ENCODE peak calls at places on chromosomes 7 and 10, in nine cellular contexts. R is K562, S is PC-3, U is ovary, P is neural progenitor cell, L is AG09309, C is HL-60, H is fibroblast of mammary gland, Y is lower leg skin. K is an unnamed sample.

GRCh38 chr10:70807566-70807965 is 8.2 kb upstream of the SGPL1 start:
- DNase-seq in R (no peak), S (peak), U (no peak), P (no peak), L (no peak), C (no peak), H (no peak), Y (no peak), K (no peak)

GRCh38 chr10:98361131-98361633 is 53.8 kb downstream of the PYROXD2 start:
- DNase-seq in R (peak), S (no peak), U (peak), P (peak), L (peak), C (no peak), H (peak), Y (peak), K (peak)

GRCh38 chr7:102426268-102427031 is 6.9 kb upstream of the ORAI2 start:
- DNase-seq in R (no peak), S (no peak), U (no peak), P (no peak), L (no peak), C (peak), H (no peak), Y (no peak), K (no peak)

GRCh38 chr7:66905689-66906088 is 15.3 kb upstream of the TMEM248 start:
- DNase-seq in R (peak), S (no peak), U (no peak), P (no peak), L (no peak), C (no peak), H (no peak), Y (no peak), K (no peak)

GRCh38 chr10:62869958-62870357 is 53.8 kb upstream of the EGR2 start:
- DNase-seq in R (no peak), S (peak), U (no peak), P (no peak), L (no peak), C (no peak), H (peak), Y (no peak), K (no peak)

GRCh38 chr7:158824028-158824427 is 5.3 kb downstream of the ESYT2 start:
- DNase-seq in R (peak), S (no peak), U (no peak), P (no peak), L (no peak), C (peak), H (no peak), Y (no peak), K (no peak)

GRCh38 chr7:92478095-92478494 is 349 bp upstream of the ERVW-1 start:
- DNase-seq in R (no peak), S (no peak), U (no peak), P (no peak), L (no peak), C (no peak), H (no peak), Y (no peak), K (no peak)

GRCh38 chr7:142854505-142855400 is at the start of gene EPHB6:
- DNase-seq in R (peak), S (peak), U (peak), P (peak), L (no peak), C (peak), H (peak), Y (peak), K (peak)

GRCh38 chr10:78923644-78924318 is 145.0 kb upstream of the ZMIZ1 start:
- DNase-seq in R (no peak), S (peak), U (no peak), P (no peak), L (no peak), C (no peak), H (no peak), Y (no peak), K (no peak)

GRCh38 chr7:80611779-80612178 is 26.7 kb upstream of the CD36 start:
- DNase-seq in R (no peak), S (peak), U (peak), P (no peak), L (peak), C (no peak), H (peak), Y (no peak), K (no peak)

GRCh38 chr7:18086165-18087030 is 58.8 kb upstream of the PRPS1L1 start:
- DNase-seq in R (peak), S (peak), U (no peak), P (peak), L (no peak), C (no peak), H (no peak), Y (no peak), K (no peak)

GRCh38 chr7:50470250-50471163 is 20.4 kb upstream of the FIGNL1 start:
- DNase-seq in R (no peak), S (no peak), U (no peak), P (no peak), L (no peak), C (no peak), H (peak), Y (no peak), K (no peak)

GRCh38 chr7:50471970-50472369 is 21.8 kb upstream of the FIGNL1 start:
- DNase-seq in R (no peak), S (no peak), U (no peak), P (no peak), L (no peak), C (no peak), H (no peak), Y (peak), K (no peak)

GRCh38 chr7:50469181-50469580 is 19.0 kb upstream of the FIGNL1 start:
- DNase-seq in R (no peak), S (no peak), U (no peak), P (no peak), L (no peak), C (no peak), H (no peak), Y (no peak), K (no peak)

GRCh38 chr7:50466815-50467569 is 16.8 kb upstream of the FIGNL1 start:
- DNase-seq in R (no peak), S (no peak), U (no peak), P (no peak), L (no peak), C (no peak), H (no peak), Y (no peak), K (no peak)

DNA sequence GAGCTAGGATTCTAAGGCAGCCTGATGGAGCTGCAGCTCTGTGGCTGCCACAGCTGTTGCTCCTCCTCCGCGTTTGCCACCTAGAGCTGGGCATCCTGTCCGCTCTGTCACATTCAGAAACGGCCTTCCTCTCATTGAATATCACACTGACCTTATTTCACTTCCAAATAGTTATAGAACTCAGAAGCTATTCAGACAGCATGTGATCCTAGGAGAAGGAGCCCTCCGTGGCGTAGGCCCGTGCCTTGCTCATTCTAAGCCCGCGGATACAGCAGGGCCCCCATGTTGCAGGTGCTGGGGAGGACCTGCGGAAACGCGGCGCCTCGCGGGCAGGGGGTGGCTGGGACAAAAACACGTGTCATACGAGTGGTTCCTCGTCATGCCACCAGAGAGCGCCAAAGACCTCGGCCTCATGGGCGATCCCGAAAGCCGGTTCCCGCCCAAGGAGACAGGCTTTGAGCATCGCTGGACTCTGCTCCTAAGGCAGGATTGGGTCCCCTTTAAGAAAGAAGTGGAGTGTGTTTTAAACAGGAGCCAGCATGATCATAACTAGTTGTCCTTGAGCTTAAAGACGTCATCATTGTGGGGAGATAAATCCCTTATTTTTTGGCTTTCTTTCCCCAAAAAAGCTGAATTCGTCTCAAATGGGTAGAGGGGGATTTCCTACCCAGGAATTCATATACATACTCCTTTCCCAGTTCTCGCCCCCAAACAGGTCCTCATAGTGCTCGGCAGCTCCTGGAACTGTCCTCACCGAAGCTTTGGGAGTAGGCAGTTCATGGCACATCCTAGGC is 17.9 kb upstream of the FIGNL1 start:
- DNase-seq in R (peak), S (peak), U (peak), P (peak), L (peak), C (peak), H (peak), Y (peak), K (peak)
- H3K4me3 ChIP-seq in R (no peak), S (peak), U (no peak), P (no peak), L (no peak), C (no peak), H (no peak), Y (no peak), K (no peak)

GRCh38 chr7:138002828-138003189 is 923 bp upstream of the CREB3L2 start:
- DNase-seq in R (no peak), S (no peak), U (no peak), P (no peak), L (no peak), C (no peak), H (no peak), Y (no peak), K (no peak)
- H3K4me3 ChIP-seq in R (no peak), S (peak), U (no peak), P (no peak), L (no peak), C (no peak), H (no peak), Y (no peak), K (peak)

GRCh38 chr7:117272360-117272759 is 50.5 kb downstream of the WNT2 start:
- DNase-seq in R (no peak), S (no peak), U (no peak), P (no peak), L (no peak), C (no peak), H (no peak), Y (no peak), K (no peak)

GRCh38 chr7:117269417-117269816 is 53.4 kb downstream of the WNT2 start:
- DNase-seq in R (no peak), S (peak), U (no peak), P (no peak), L (peak), C (no peak), H (peak), Y (no peak), K (no peak)

GRCh38 chr7:117271566-117271965 is 51.3 kb downstream of the WNT2 start:
- DNase-seq in R (no peak), S (no peak), U (no peak), P (no peak), L (no peak), C (no peak), H (peak), Y (no peak), K (no peak)

GRCh38 chr7:117270371-117270770 is 52.5 kb downstream of the WNT2 start:
- DNase-seq in R (no peak), S (peak), U (no peak), P (no peak), L (peak), C (no peak), H (peak), Y (no peak), K (no peak)

DNA sequence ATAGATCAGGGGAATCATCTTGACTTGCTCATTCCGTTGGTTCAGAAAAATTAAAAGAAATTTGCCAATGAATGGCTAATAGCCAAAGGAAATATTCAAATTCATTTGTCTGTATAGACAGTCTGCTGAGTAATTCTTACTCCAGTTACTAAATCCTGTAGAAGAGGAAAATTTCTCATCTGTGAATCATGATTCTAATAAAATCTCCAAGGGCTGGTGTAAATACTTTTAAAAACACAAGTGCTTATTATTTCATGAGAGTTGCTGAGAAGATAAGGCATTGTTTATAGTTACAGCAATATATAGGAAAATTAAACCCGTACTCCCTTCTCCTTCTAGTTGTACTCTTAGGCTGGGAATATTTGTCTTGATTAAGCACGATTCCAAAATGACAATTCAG is 53.0 kb downstream of the WNT2 start:
- DNase-seq in R (no peak), S (peak), U (no peak), P (no peak), L (peak), C (no peak), H (peak), Y (no peak), K (no peak)
- H3K4me3 ChIP-seq in R (no peak), S (peak), U (no peak), P (no peak), L (no peak), C (no peak), H (no peak), Y (no peak), K (no peak)

GRCh38 chr10:96588601-96589419 is 2.0 kb upstream of the TM9SF3 start:
- DNase-seq in R (no peak), S (no peak), U (no peak), P (no peak), L (no peak), C (no peak), H (peak), Y (no peak), K (no peak)
- H3K4me3 ChIP-seq in R (no peak), S (no peak), U (no peak), P (no peak), L (no peak), C (no peak), H (no peak), Y (no peak), K (no peak)

GRCh38 chr7:137943132-137943551 is 58.7 kb downstream of the CREB3L2 start:
- DNase-seq in R (peak), S (no peak), U (peak), P (no peak), L (peak), C (no peak), H (peak), Y (no peak), K (peak)
- H3K4me3 ChIP-seq in R (no peak), S (no peak), U (no peak), P (no peak), L (no peak), C (no peak), H (no peak), Y (no peak), K (no peak)

GRCh38 chr7:72466797-72467196 is 54.7 kb upstream of the CALN1 start:
- DNase-seq in R (no peak), S (no peak), U (no peak), P (no peak), L (no peak), C (no peak), H (no peak), Y (no peak), K (no peak)

GRCh38 chr7:72467237-72467636 is 55.1 kb upstream of the CALN1 start:
- DNase-seq in R (no peak), S (no peak), U (no peak), P (no peak), L (no peak), C (no peak), H (no peak), Y (no peak), K (no peak)

GRCh38 chr7:72465521-72465920 is 53.4 kb upstream of the CALN1 start:
- DNase-seq in R (no peak), S (no peak), U (no peak), P (no peak), L (no peak), C (no peak), H (no peak), Y (no peak), K (no peak)

GRCh38 chr7:72462311-72462710 is 50.2 kb upstream of the CALN1 start:
- DNase-seq in R (no peak), S (no peak), U (no peak), P (no peak), L (no peak), C (no peak), H (no peak), Y (peak), K (no peak)
- H3K4me3 ChIP-seq in R (no peak), S (no peak), U (no peak), P (no peak), L (no peak), C (no peak), H (no peak), Y (no peak), K (no peak)

DNA sequence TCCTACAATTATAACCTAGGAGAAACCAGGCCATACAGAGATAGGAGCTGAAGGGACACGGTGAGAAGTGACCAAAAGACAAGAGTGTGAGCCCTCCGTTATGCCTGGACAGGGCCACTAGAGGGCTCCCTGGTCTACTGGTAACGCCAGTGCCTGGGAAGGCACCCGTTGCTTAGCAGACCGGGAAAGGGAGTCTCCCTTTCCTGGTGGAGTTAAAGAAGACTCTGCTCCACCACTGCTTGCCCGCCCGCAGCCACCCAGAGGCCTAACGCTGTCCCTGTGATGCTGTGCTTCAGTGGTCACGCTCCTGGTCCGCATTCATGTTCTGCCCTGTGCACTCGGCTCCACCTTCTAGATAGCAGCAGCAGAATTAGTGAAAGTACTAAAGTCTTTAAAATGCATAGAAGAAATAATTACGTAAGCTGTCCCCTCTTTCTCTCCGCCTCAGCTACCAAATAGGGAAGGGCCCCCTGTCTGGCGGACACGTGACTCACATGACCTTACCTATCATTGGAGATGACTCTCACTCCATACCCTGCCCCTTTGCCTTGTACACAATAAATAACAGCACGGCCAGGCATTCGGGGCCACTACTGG is 34.8 kb downstream of the GRID2IP start:
- DNase-seq in R (peak), S (peak), U (peak), P (peak), L (peak), C (peak), H (peak), Y (peak), K (peak)
- H3K4me3 ChIP-seq in R (no peak), S (peak), U (peak), P (no peak), L (no peak), C (peak), H (peak), Y (no peak), K (no peak)

GRCh38 chr10:128062331-128062730 is 63.9 kb downstream of the MKI67 start:
- DNase-seq in R (no peak), S (no peak), U (no peak), P (peak), L (no peak), C (no peak), H (no peak), Y (no peak), K (no peak)

GRCh38 chr10:128063736-128064614 is 62.2 kb downstream of the MKI67 start:
- DNase-seq in R (no peak), S (no peak), U (no peak), P (no peak), L (no peak), C (no peak), H (no peak), Y (no peak), K (peak)

GRCh38 chr10:128061306-128062300 is 64.6 kb downstream of the MKI67 start:
- DNase-seq in R (no peak), S (no peak), U (no peak), P (no peak), L (no peak), C (no peak), H (no peak), Y (no peak), K (no peak)

GRCh38 chr10:128064615-128065580 is 61.3 kb downstream of the MKI67 start:
- DNase-seq in R (no peak), S (no peak), U (no peak), P (no peak), L (peak), C (peak), H (peak), Y (peak), K (peak)

DNA sequence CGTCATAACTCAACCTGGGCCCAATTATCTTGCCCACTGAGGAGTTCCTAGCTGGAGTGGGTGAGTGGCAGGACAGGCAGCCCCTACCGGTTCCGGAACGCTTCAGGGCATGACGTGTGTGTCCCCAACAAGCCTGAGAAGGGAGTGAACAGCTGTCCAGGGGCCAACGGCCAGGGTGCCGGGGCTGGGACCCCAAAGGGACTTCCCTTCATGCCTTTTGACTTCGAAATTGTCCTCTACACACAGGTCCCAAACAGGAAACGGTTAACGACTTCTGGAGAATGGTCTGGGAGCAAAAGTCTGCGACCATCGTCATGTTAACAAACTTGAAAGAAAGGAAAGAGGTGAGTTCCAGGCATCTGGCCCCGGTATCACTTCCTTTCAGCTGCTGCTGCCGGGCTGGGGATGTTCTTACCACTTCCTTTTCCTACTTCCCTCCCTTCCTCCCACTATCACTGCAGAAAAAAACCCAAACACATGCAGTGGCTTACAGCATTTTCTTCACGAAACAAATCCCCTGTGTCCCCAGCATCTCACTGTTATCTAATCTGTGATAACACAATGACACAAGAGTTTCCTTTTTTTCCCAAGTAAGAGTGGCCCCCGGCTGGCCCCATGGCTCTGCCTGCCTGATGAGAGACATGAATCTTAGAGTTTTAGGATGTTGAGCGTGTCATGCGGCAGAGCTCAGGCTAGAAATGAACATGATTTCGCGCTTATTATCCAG is 63.2 kb downstream of the MKI67 start:
- DNase-seq in R (peak), S (no peak), U (no peak), P (no peak), L (no peak), C (peak), H (no peak), Y (no peak), K (peak)
- H3K4me3 ChIP-seq in R (no peak), S (no peak), U (no peak), P (no peak), L (no peak), C (peak), H (no peak), Y (no peak), K (no peak)

K was measured in tibial nerve.